ENCODE peak calls at places on chromosome 16, in nine cellular contexts. One of them, this sample, is unnamed.

GRCh38 chr16:85563515-85564276 is 49.4 kb upstream of the GSE1 start:
- DNase-seq in GM23248: no peak
- DNase-seq in heart left ventricle: peak; percentile 75
- DNase-seq in amniotic epithelial cell: peak; percentile 81
- DNase-seq in thoracic aorta: no peak
- DNase-seq in astrocyte: no peak
- DNase-seq in stimulated activated CD4-positive, alpha-beta T cell treated with anti-CD3 and anti-CD28 coated beads, Interleukin-4, amount 100 ng/mL, for 1 hour: no peak
- DNase-seq in A172: peak; percentile 84
- DNase-seq in NCI-H345: no peak
- DNase-seq in this sample: no peak

GRCh38 chr16:75267631-75268264 is 16.3 kb upstream of the BCAR1 start:
- DNase-seq in heart left ventricle: peak; percentile 76
- DNase-seq in thoracic aorta: no peak
- DNase-seq in amniotic epithelial cell: peak; percentile 71
- DNase-seq in stimulated activated CD4-positive, alpha-beta T cell treated with anti-CD3 and anti-CD28 coated beads, Interleukin-4, amount 100 ng/mL, for 1 hour: no peak
- DNase-seq in GM23248: peak; percentile 80
- DNase-seq in A172: peak; percentile 91
- DNase-seq in NCI-H345: peak; percentile 85
- DNase-seq in astrocyte: no peak
- DNase-seq in this sample: no peak

GRCh38 chr16:14562691-14563491 is 67.2 kb downstream of the PARN start:
- DNase-seq in A172: no peak
- DNase-seq in amniotic epithelial cell: peak; percentile 90
- DNase-seq in stimulated activated CD4-positive, alpha-beta T cell treated with anti-CD3 and anti-CD28 coated beads, Interleukin-4, amount 100 ng/mL, for 1 hour: no peak
- DNase-seq in NCI-H345: no peak
- DNase-seq in thoracic aorta: no peak
- DNase-seq in heart left ventricle: peak; percentile 33
- DNase-seq in astrocyte: peak; percentile 44
- DNase-seq in GM23248: peak; percentile 87
- DNase-seq in this sample: peak; percentile 33

GRCh38 chr16:22337849-22338248 is 36.6 kb downstream of the CDR2 start:
- DNase-seq in astrocyte: no peak
- DNase-seq in GM23248: no peak
- DNase-seq in amniotic epithelial cell: no peak
- DNase-seq in A172: no peak
- DNase-seq in thoracic aorta: no peak
- DNase-seq in stimulated activated CD4-positive, alpha-beta T cell treated with anti-CD3 and anti-CD28 coated beads, Interleukin-4, amount 100 ng/mL, for 1 hour: no peak
- DNase-seq in NCI-H345: no peak
- DNase-seq in heart left ventricle: no peak
- DNase-seq in this sample: no peak

GRCh38 chr16:50326835-50327465 is 41.8 kb downstream of the BRD7 start:
- DNase-seq in astrocyte: no peak
- DNase-seq in thoracic aorta: no peak
- DNase-seq in GM23248: peak; percentile 73
- DNase-seq in A172: peak; percentile 29
- DNase-seq in heart left ventricle: no peak
- DNase-seq in stimulated activated CD4-positive, alpha-beta T cell treated with anti-CD3 and anti-CD28 coated beads, Interleukin-4, amount 100 ng/mL, for 1 hour: peak; percentile 37
- DNase-seq in amniotic epithelial cell: peak; percentile 65
- DNase-seq in NCI-H345: no peak
- DNase-seq in this sample: no peak

GRCh38 chr16:3793161-3793576 is 75.8 kb upstream of the TRAP1 start:
- DNase-seq in GM23248: no peak
- DNase-seq in stimulated activated CD4-positive, alpha-beta T cell treated with anti-CD3 and anti-CD28 coated beads, Interleukin-4, amount 100 ng/mL, for 1 hour: no peak
- DNase-seq in A172: no peak
- DNase-seq in amniotic epithelial cell: no peak
- DNase-seq in thoracic aorta: peak; percentile 23
- DNase-seq in astrocyte: peak; percentile 21
- DNase-seq in NCI-H345: no peak
- DNase-seq in heart left ventricle: peak; percentile 57
- DNase-seq in this sample: no peak

GRCh38 chr16:31386157-31386984 is 6.8 kb upstream of the ITGAD start:
- DNase-seq in GM23248: peak; percentile 94
- DNase-seq in amniotic epithelial cell: peak; percentile 38
- DNase-seq in NCI-H345: no peak
- DNase-seq in A172: peak; percentile 73
- DNase-seq in stimulated activated CD4-positive, alpha-beta T cell treated with anti-CD3 and anti-CD28 coated beads, Interleukin-4, amount 100 ng/mL, for 1 hour: no peak
- DNase-seq in astrocyte: peak; percentile 61
- DNase-seq in heart left ventricle: no peak
- DNase-seq in thoracic aorta: no peak
- DNase-seq in this sample: no peak

GRCh38 chr16:827513-827912 is 27.0 kb upstream of the GNG13 start:
- DNase-seq in NCI-H345: no peak
- DNase-seq in A172: no peak
- DNase-seq in amniotic epithelial cell: no peak
- DNase-seq in GM23248: no peak
- DNase-seq in heart left ventricle: no peak
- DNase-seq in astrocyte: no peak
- DNase-seq in thoracic aorta: no peak
- DNase-seq in stimulated activated CD4-positive, alpha-beta T cell treated with anti-CD3 and anti-CD28 coated beads, Interleukin-4, amount 100 ng/mL, for 1 hour: no peak
- DNase-seq in this sample: no peak

GRCh38 chr16:19753815-19754643 is 36.0 kb downstream of the IQCK start:
- DNase-seq in heart left ventricle: no peak
- DNase-seq in thoracic aorta: no peak
- DNase-seq in A172: peak; percentile 80
- DNase-seq in GM23248: peak; percentile 47
- DNase-seq in NCI-H345: no peak
- DNase-seq in amniotic epithelial cell: peak; percentile 86
- DNase-seq in stimulated activated CD4-positive, alpha-beta T cell treated with anti-CD3 and anti-CD28 coated beads, Interleukin-4, amount 100 ng/mL, for 1 hour: no peak
- DNase-seq in astrocyte: peak; percentile 92
- DNase-seq in this sample: no peak

GRCh38 chr16:16025214-16025968 is 76.0 kb downstream of the ABCC1 start:
- DNase-seq in amniotic epithelial cell: peak; percentile 54
- DNase-seq in GM23248: peak; percentile 98
- DNase-seq in thoracic aorta: no peak
- DNase-seq in NCI-H345: no peak
- DNase-seq in astrocyte: peak; percentile 96
- DNase-seq in heart left ventricle: no peak
- DNase-seq in stimulated activated CD4-positive, alpha-beta T cell treated with anti-CD3 and anti-CD28 coated beads, Interleukin-4, amount 100 ng/mL, for 1 hour: peak; percentile 54
- DNase-seq in A172: peak; percentile 91
- DNase-seq in this sample: no peak

GRCh38 chr16:4385066-4385788 is 13.6 kb downstream of the VASN start:
- DNase-seq in GM23248: peak; percentile 70
- DNase-seq in NCI-H345: no peak
- DNase-seq in stimulated activated CD4-positive, alpha-beta T cell treated with anti-CD3 and anti-CD28 coated beads, Interleukin-4, amount 100 ng/mL, for 1 hour: no peak
- DNase-seq in thoracic aorta: no peak
- DNase-seq in A172: no peak
- DNase-seq in heart left ventricle: no peak
- DNase-seq in astrocyte: no peak
- DNase-seq in amniotic epithelial cell: no peak
- DNase-seq in this sample: no peak

GRCh38 chr16:29011112-29011511 is 26.3 kb downstream of the LAT start:
- DNase-seq in GM23248: no peak
- DNase-seq in heart left ventricle: no peak
- DNase-seq in amniotic epithelial cell: no peak
- DNase-seq in A172: no peak
- DNase-seq in astrocyte: no peak
- DNase-seq in stimulated activated CD4-positive, alpha-beta T cell treated with anti-CD3 and anti-CD28 coated beads, Interleukin-4, amount 100 ng/mL, for 1 hour: no peak
- DNase-seq in thoracic aorta: no peak
- DNase-seq in NCI-H345: no peak
- DNase-seq in this sample: no peak

GRCh38 chr16:67100569-67101300 is 9.0 kb upstream of the PHAF1 start:
- DNase-seq in thoracic aorta: no peak
- DNase-seq in A172: peak; percentile 13
- DNase-seq in heart left ventricle: no peak
- DNase-seq in stimulated activated CD4-positive, alpha-beta T cell treated with anti-CD3 and anti-CD28 coated beads, Interleukin-4, amount 100 ng/mL, for 1 hour: no peak
- DNase-seq in NCI-H345: no peak
- DNase-seq in GM23248: peak; percentile 55
- DNase-seq in astrocyte: peak; percentile 10
- DNase-seq in amniotic epithelial cell: peak; percentile 57
- DNase-seq in this sample: no peak

GRCh38 chr16:71357681-71358080 is 842 bp upstream of the CALB2 start:
- DNase-seq in thoracic aorta: no peak
- DNase-seq in NCI-H345: peak; percentile 7
- DNase-seq in amniotic epithelial cell: no peak
- DNase-seq in A172: peak; percentile 10
- DNase-seq in heart left ventricle: no peak
- DNase-seq in astrocyte: no peak
- DNase-seq in stimulated activated CD4-positive, alpha-beta T cell treated with anti-CD3 and anti-CD28 coated beads, Interleukin-4, amount 100 ng/mL, for 1 hour: no peak
- DNase-seq in GM23248: peak; percentile 13
- DNase-seq in this sample: no peak

GRCh38 chr16:30741461-30741914 is 6.7 kb upstream of the PHKG2 start:
- DNase-seq in amniotic epithelial cell: peak; percentile 95
- DNase-seq in heart left ventricle: no peak
- DNase-seq in GM23248: peak; percentile 91
- DNase-seq in NCI-H345: no peak
- DNase-seq in stimulated activated CD4-positive, alpha-beta T cell treated with anti-CD3 and anti-CD28 coated beads, Interleukin-4, amount 100 ng/mL, for 1 hour: no peak
- DNase-seq in astrocyte: peak; percentile 89
- DNase-seq in thoracic aorta: no peak
- DNase-seq in A172: peak; percentile 98
- DNase-seq in this sample: no peak

GRCh38 chr16:25092489-25092888 is 19.1 kb upstream of the LCMT1 start:
- DNase-seq in heart left ventricle: no peak
- DNase-seq in NCI-H345: no peak
- DNase-seq in thoracic aorta: no peak
- DNase-seq in amniotic epithelial cell: no peak
- DNase-seq in stimulated activated CD4-positive, alpha-beta T cell treated with anti-CD3 and anti-CD28 coated beads, Interleukin-4, amount 100 ng/mL, for 1 hour: no peak
- DNase-seq in A172: no peak
- DNase-seq in astrocyte: no peak
- DNase-seq in GM23248: no peak
- DNase-seq in this sample: no peak

GRCh38 chr16:2987286-2987685 is 7.0 kb upstream of the PKMYT1 start:
- DNase-seq in thoracic aorta: no peak
- DNase-seq in NCI-H345: no peak
- DNase-seq in A172: no peak
- DNase-seq in GM23248: no peak
- DNase-seq in stimulated activated CD4-positive, alpha-beta T cell treated with anti-CD3 and anti-CD28 coated beads, Interleukin-4, amount 100 ng/mL, for 1 hour: no peak
- DNase-seq in heart left ventricle: no peak
- DNase-seq in amniotic epithelial cell: no peak
- DNase-seq in astrocyte: no peak
- DNase-seq in this sample: no peak

GRCh38 chr16:24800586-24800985 is 45.2 kb upstream of the SLC5A11 start:
- DNase-seq in thoracic aorta: no peak
- DNase-seq in amniotic epithelial cell: peak; percentile 76
- DNase-seq in stimulated activated CD4-positive, alpha-beta T cell treated with anti-CD3 and anti-CD28 coated beads, Interleukin-4, amount 100 ng/mL, for 1 hour: no peak
- DNase-seq in heart left ventricle: no peak
- DNase-seq in GM23248: peak; percentile 62
- DNase-seq in NCI-H345: no peak
- DNase-seq in astrocyte: peak; percentile 22
- DNase-seq in A172: peak; percentile 13
- DNase-seq in this sample: no peak

GRCh38 chr16:31477220-31478216 is 5.4 kb upstream of the SLC5A2 start:
- DNase-seq in GM23248: no peak
- DNase-seq in thoracic aorta: no peak
- DNase-seq in stimulated activated CD4-positive, alpha-beta T cell treated with anti-CD3 and anti-CD28 coated beads, Interleukin-4, amount 100 ng/mL, for 1 hour: peak; percentile 36
- DNase-seq in astrocyte: no peak
- DNase-seq in NCI-H345: no peak
- DNase-seq in heart left ventricle: no peak
- DNase-seq in A172: no peak
- DNase-seq in amniotic epithelial cell: no peak
- DNase-seq in this sample: peak; percentile 75

GRCh38 chr16:27460663-27461482 is 58.9 kb downstream of the IL21R start:
- DNase-seq in NCI-H345: no peak
- DNase-seq in heart left ventricle: no peak
- DNase-seq in thoracic aorta: no peak
- DNase-seq in A172: peak; percentile 51
- DNase-seq in amniotic epithelial cell: no peak
- DNase-seq in astrocyte: no peak
- DNase-seq in stimulated activated CD4-positive, alpha-beta T cell treated with anti-CD3 and anti-CD28 coated beads, Interleukin-4, amount 100 ng/mL, for 1 hour: no peak
- DNase-seq in GM23248: peak; percentile 50
- DNase-seq in this sample: no peak

GRCh38 chr16:68086336-68086821 is 1.2 kb downstream of the NFATC3 start:
- DNase-seq in A172: no peak
- DNase-seq in GM23248: peak; percentile 75
- DNase-seq in NCI-H345: peak; percentile 12
- DNase-seq in astrocyte: peak; percentile 47
- DNase-seq in heart left ventricle: no peak
- DNase-seq in thoracic aorta: no peak
- DNase-seq in stimulated activated CD4-positive, alpha-beta T cell treated with anti-CD3 and anti-CD28 coated beads, Interleukin-4, amount 100 ng/mL, for 1 hour: no peak
- DNase-seq in amniotic epithelial cell: peak; percentile 29
- DNase-seq in this sample: no peak

GRCh38 chr16:81442220-81442908 is 2.2 kb upstream of the CMIP start:
- DNase-seq in heart left ventricle: no peak
- DNase-seq in astrocyte: no peak
- DNase-seq in NCI-H345: no peak
- DNase-seq in thoracic aorta: no peak
- DNase-seq in GM23248: no peak
- DNase-seq in A172: no peak
- DNase-seq in amniotic epithelial cell: no peak
- DNase-seq in stimulated activated CD4-positive, alpha-beta T cell treated with anti-CD3 and anti-CD28 coated beads, Interleukin-4, amount 100 ng/mL, for 1 hour: no peak
- DNase-seq in this sample: no peak

GRCh38 chr16:58028168-58028455 is 2.6 kb downstream of the MMP15 start:
- DNase-seq in stimulated activated CD4-positive, alpha-beta T cell treated with anti-CD3 and anti-CD28 coated beads, Interleukin-4, amount 100 ng/mL, for 1 hour: no peak
- DNase-seq in NCI-H345: no peak
- DNase-seq in GM23248: no peak
- DNase-seq in A172: no peak
- DNase-seq in amniotic epithelial cell: no peak
- DNase-seq in thoracic aorta: no peak
- DNase-seq in astrocyte: no peak
- DNase-seq in heart left ventricle: no peak
- DNase-seq in this sample: no peak

GRCh38 chr16:53745126-53745525 is 41.2 kb downstream of the FTO start:
- DNase-seq in amniotic epithelial cell: peak; percentile 55
- DNase-seq in heart left ventricle: no peak
- DNase-seq in NCI-H345: no peak
- DNase-seq in stimulated activated CD4-positive, alpha-beta T cell treated with anti-CD3 and anti-CD28 coated beads, Interleukin-4, amount 100 ng/mL, for 1 hour: no peak
- DNase-seq in GM23248: peak; percentile 85
- DNase-seq in A172: peak; percentile 11
- DNase-seq in astrocyte: peak; percentile 81
- DNase-seq in thoracic aorta: no peak
- DNase-seq in this sample: no peak

GRCh38 chr16:89324056-89325010 is 106.8 kb downstream of the ZNF778 start:
- DNase-seq in NCI-H345: no peak
- DNase-seq in astrocyte: peak; percentile 95
- DNase-seq in GM23248: peak; percentile 83
- DNase-seq in amniotic epithelial cell: peak; percentile 81
- DNase-seq in thoracic aorta: no peak
- DNase-seq in stimulated activated CD4-positive, alpha-beta T cell treated with anti-CD3 and anti-CD28 coated beads, Interleukin-4, amount 100 ng/mL, for 1 hour: peak; percentile 72
- DNase-seq in heart left ventricle: no peak
- DNase-seq in A172: peak; percentile 93
- DNase-seq in this sample: no peak

GRCh38 chr16:70681382-70682238 is 4.2 kb downstream of the MTSS2 start:
- DNase-seq in thoracic aorta: no peak
- DNase-seq in GM23248: no peak
- DNase-seq in heart left ventricle: no peak
- DNase-seq in amniotic epithelial cell: no peak
- DNase-seq in NCI-H345: no peak
- DNase-seq in stimulated activated CD4-positive, alpha-beta T cell treated with anti-CD3 and anti-CD28 coated beads, Interleukin-4, amount 100 ng/mL, for 1 hour: no peak
- DNase-seq in A172: no peak
- DNase-seq in astrocyte: no peak
- DNase-seq in this sample: no peak

GRCh38 chr16:52466998-52467397 is 79.9 kb downstream of the TOX3 start:
- DNase-seq in heart left ventricle: no peak
- DNase-seq in thoracic aorta: no peak
- DNase-seq in NCI-H345: peak; percentile 79
- DNase-seq in stimulated activated CD4-positive, alpha-beta T cell treated with anti-CD3 and anti-CD28 coated beads, Interleukin-4, amount 100 ng/mL, for 1 hour: no peak
- DNase-seq in A172: no peak
- DNase-seq in GM23248: no peak
- DNase-seq in astrocyte: no peak
- DNase-seq in amniotic epithelial cell: no peak
- DNase-seq in this sample: no peak

GRCh38 chr16:85309656-85310587 is 197.7 kb upstream of the CIBAR2 start:
- DNase-seq in NCI-H345: no peak
- DNase-seq in amniotic epithelial cell: no peak
- DNase-seq in GM23248: no peak
- DNase-seq in stimulated activated CD4-positive, alpha-beta T cell treated with anti-CD3 and anti-CD28 coated beads, Interleukin-4, amount 100 ng/mL, for 1 hour: no peak
- DNase-seq in thoracic aorta: no peak
- DNase-seq in A172: no peak
- DNase-seq in heart left ventricle: peak; percentile 55
- DNase-seq in astrocyte: no peak
- DNase-seq in this sample: no peak

GRCh38 chr16:30533146-30533522 is 1.5 kb downstream of the ZNF747 start:
- DNase-seq in astrocyte: no peak
- DNase-seq in stimulated activated CD4-positive, alpha-beta T cell treated with anti-CD3 and anti-CD28 coated beads, Interleukin-4, amount 100 ng/mL, for 1 hour: no peak
- DNase-seq in amniotic epithelial cell: no peak
- DNase-seq in A172: no peak
- DNase-seq in thoracic aorta: no peak
- DNase-seq in NCI-H345: no peak
- DNase-seq in GM23248: no peak
- DNase-seq in heart left ventricle: no peak
- DNase-seq in this sample: no peak